ENCODE peak calls at places on chromosomes 1 and 21, in nine cellular contexts. W is neuronal stem cell, S is astrocyte, Q is mammary epithelial cell, N is MM.1S, X is IMR-90, P is OCI-LY7, U is keratinocyte, G is fibroblast of lung. B is an unnamed sample. For H3K36me3, the result is how much of the 10 kb centered on the place peaks cover.

GRCh38 chr21:31162079-31162699 is 123.9 kb upstream of the KRTAP19-8 start:
- DNase-seq in W (no peak), S (no peak), Q (no peak), N (no peak), X (no peak), P (no peak), U (no peak), G (no peak), B (no peak)

GRCh38 chr21:44988607-44989537 is 49.0 kb downstream of the SLX9 start:
- DNase-seq in W (no peak), S (no peak), Q (no peak), N (no peak), X (no peak), P (no peak), U (no peak), G (no peak), B (no peak)

GRCh38 chr1:231219422-231220401 is 21.3 kb upstream of the GNPAT start:
- DNase-seq in W (no peak), S (no peak), Q (no peak), N (no peak), X (no peak), P (no peak), U (no peak), G (no peak), B (no peak)

GRCh38 chr21:32753818-32754610 is 17.5 kb downstream of the PAXBP1 start:
- DNase-seq in W (no peak), S (no peak), Q (peak), N (no peak), X (no peak), P (no peak), U (no peak), G (no peak), B (peak)

GRCh38 chr1:19949016-19949415 is 25.6 kb upstream of the PLA2G2E start:
- DNase-seq in W (no peak), S (peak), Q (peak), N (no peak), X (peak), P (no peak), U (peak), G (peak), B (peak)

GRCh38 chr1:107135466-107135865 is 5.4 kb upstream of the NTNG1 start:
- DNase-seq in W (peak), S (peak), Q (peak), N (peak), X (peak), P (peak), U (no peak), G (peak), B (peak)

GRCh38 chr1:221766210-221766609 is 24.3 kb upstream of the DUSP10 start:
- DNase-seq in W (no peak), S (peak), Q (no peak), N (no peak), X (peak), P (no peak), U (no peak), G (peak), B (no peak)

GRCh38 chr1:231395051-231395995 is 26.8 kb downstream of the EGLN1 start:
- DNase-seq in W (no peak), S (peak), Q (peak), N (no peak), X (peak), P (no peak), U (peak), G (peak), B (peak)

GRCh38 chr1:183276386-183276785 is 90.3 kb downstream of the LAMC2 start:
- DNase-seq in W (no peak), S (no peak), Q (no peak), N (no peak), X (no peak), P (no peak), U (no peak), G (no peak), B (no peak)

GRCh38 chr1:171226757-171227370 is 21.4 kb upstream of the FMO1 start:
- DNase-seq in W (peak), S (peak), Q (peak), N (peak), X (peak), P (peak), U (peak), G (peak), B (peak)

GRCh38 chr1:94032637-94033036 is 88.3 kb downstream of the ABCA4 start:
- DNase-seq in W (no peak), S (no peak), Q (no peak), N (no peak), X (no peak), P (no peak), U (no peak), G (no peak), B (no peak)

GRCh38 chr1:57796609-57797008 is 372.7 kb upstream of the DAB1 start:
- DNase-seq in W (no peak), S (peak), Q (peak), N (no peak), X (no peak), P (no peak), U (peak), G (peak), B (no peak)

GRCh38 chr21:29187939-29188338 is 57.5 kb downstream of the MAP3K7CL start:
- DNase-seq in W (no peak), S (peak), Q (peak), N (no peak), X (peak), P (no peak), U (no peak), G (peak), B (peak)

GRCh38 chr1:25532970-25533369 is 10.4 kb upstream of the LDLRAP1 start:
- DNase-seq in W (no peak), S (no peak), Q (no peak), N (no peak), X (no peak), P (no peak), U (no peak), G (no peak), B (no peak)

GRCh38 chr21:37532868-37533780 is 166.6 kb downstream of the DYRK1A start:
- DNase-seq in W (no peak), S (peak), Q (peak), N (no peak), X (peak), P (no peak), U (peak), G (peak), B (peak)

GRCh38 chr1:96998466-96998865 is 276.9 kb downstream of the PTBP2 start:
- DNase-seq in W (no peak), S (no peak), Q (no peak), N (no peak), X (no peak), P (no peak), U (no peak), G (no peak), B (no peak)

GRCh38 chr1:11318982-11319381 is 46.0 kb downstream of the UBIAD1 start:
- DNase-seq in W (no peak), S (no peak), Q (no peak), N (no peak), X (no peak), P (no peak), U (no peak), G (no peak), B (no peak)

GRCh38 chr1:20172033-20172588 is 13.8 kb upstream of the UBXN10 start:
- DNase-seq in W (no peak), S (no peak), Q (no peak), N (no peak), X (no peak), P (no peak), U (no peak), G (no peak), B (peak)

GRCh38 chr1:44239337-44239960 is 26.2 kb downstream of the DMAP1 start:
- DNase-seq in W (peak), S (no peak), Q (peak), N (no peak), X (peak), P (no peak), U (no peak), G (peak), B (peak)

GRCh38 chr1:154788886-154789285 is 81.2 kb downstream of the KCNN3 start:
- DNase-seq in W (no peak), S (no peak), Q (no peak), N (no peak), X (no peak), P (no peak), U (no peak), G (no peak), B (no peak)

GRCh38 chr1:93607814-93608187 is 73.8 kb downstream of the BCAR3 start:
- DNase-seq in W (no peak), S (peak), Q (no peak), N (no peak), X (peak), P (no peak), U (no peak), G (peak), B (peak)

GRCh38 chr1:207181838-207182237 is 77.8 kb downstream of the C4BPA start:
- DNase-seq in W (no peak), S (no peak), Q (peak), N (no peak), X (no peak), P (no peak), U (no peak), G (no peak), B (peak)

GRCh38 chr1:116508984-116509980 is 61.5 kb downstream of the CD58 start:
- DNase-seq in W (no peak), S (peak), Q (peak), N (no peak), X (peak), P (no peak), U (peak), G (peak), B (peak)

GRCh38 chr1:36093919-36094318 is 5.2 kb downstream of the ADPRS start:
- DNase-seq in W (no peak), S (no peak), Q (no peak), N (no peak), X (no peak), P (no peak), U (no peak), G (no peak), B (no peak)

GRCh38 chr1:18160290-18160942 is 52.8 kb downstream of the IGSF21 start:
- DNase-seq in W (no peak), S (no peak), Q (no peak), N (no peak), X (no peak), P (no peak), U (no peak), G (no peak), B (no peak)

GRCh38 chr1:204258213-204259115 is 44.7 kb upstream of the GOLT1A start:
- DNase-seq in W (peak), S (peak), Q (peak), N (peak), X (peak), P (peak), U (no peak), G (peak), B (peak)

GRCh38 chr1:171251042-171251740 is 2.9 kb downstream of the FMO1 start:
- DNase-seq in W (peak), S (peak), Q (peak), N (peak), X (peak), P (peak), U (no peak), G (peak), B (peak)

GRCh38 chr1:152999818-153000217 is 1.7 kb upstream of the SPRR3 start:
- DNase-seq in W (no peak), S (no peak), Q (no peak), N (no peak), X (no peak), P (no peak), U (no peak), G (no peak), B (no peak)

GRCh38 chr1:161242313-161242712 is 4.3 kb upstream of the NR1I3 start:
- DNase-seq in W (no peak), S (no peak), Q (no peak), N (no peak), X (no peak), P (no peak), U (no peak), G (no peak), B (peak)

GRCh38 chr1:161241682-161242081 is 3.7 kb upstream of the NR1I3 start:
- DNase-seq in W (no peak), S (no peak), Q (no peak), N (no peak), X (no peak), P (no peak), U (no peak), G (no peak), B (no peak)

GRCh38 chr1:161233102-161233501 is 4.9 kb downstream of the NR1I3 start:
- DNase-seq in W (no peak), S (no peak), Q (no peak), N (no peak), X (no peak), P (no peak), U (no peak), G (no peak), B (no peak)

GRCh38 chr1:161235957-161236775 is 1.8 kb downstream of the NR1I3 start:
- DNase-seq in W (no peak), S (no peak), Q (no peak), N (no peak), X (no peak), P (no peak), U (no peak), G (no peak), B (no peak)

DNA sequence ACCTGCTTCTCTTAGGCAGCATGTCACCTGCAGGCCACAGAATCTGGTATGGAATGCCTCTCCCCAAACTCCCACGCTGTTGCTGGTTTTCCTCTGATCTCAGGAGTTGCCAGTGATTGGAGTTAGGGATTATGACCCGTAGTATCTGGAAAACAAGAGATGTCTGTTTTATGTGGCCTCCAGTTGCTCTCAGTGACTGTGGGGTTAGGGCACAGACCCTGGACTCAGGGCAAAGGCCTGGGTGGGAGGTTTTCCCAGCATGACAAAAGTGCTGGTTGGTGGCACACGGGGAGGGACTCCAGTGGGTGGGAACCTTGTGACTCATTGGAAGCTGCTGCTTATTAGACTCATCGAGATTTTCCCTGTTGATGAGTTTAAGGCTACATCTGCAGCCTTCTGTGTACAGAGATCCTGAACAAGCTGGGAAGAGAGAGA is at the start of gene NR1I3:
- DNase-seq in W (no peak), S (no peak), Q (peak), N (no peak), X (no peak), P (no peak), U (no peak), G (no peak), B (no peak)
- H2AFZ ChIP-seq in W (peak), S (no peak), Q (no peak), N (no peak), X (peak), P (no peak), U (no peak), G (no peak), B (no peak)

GRCh38 chr1:167051907-167052306 is 38.3 kb downstream of the GPA33 start:
- DNase-seq in W (no peak), S (no peak), Q (no peak), N (no peak), X (no peak), P (no peak), U (no peak), G (no peak), B (no peak)

GRCh38 chr1:167054531-167054930 is 35.6 kb downstream of the GPA33 start:
- DNase-seq in W (no peak), S (no peak), Q (no peak), N (no peak), X (no peak), P (no peak), U (no peak), G (no peak), B (no peak)

GRCh38 chr1:167054946-167055630 is 35.1 kb downstream of the GPA33 start:
- DNase-seq in W (no peak), S (no peak), Q (no peak), N (no peak), X (no peak), P (no peak), U (no peak), G (no peak), B (no peak)

GRCh38 chr1:167056529-167057296 is 33.5 kb downstream of the GPA33 start:
- DNase-seq in W (no peak), S (no peak), Q (no peak), N (no peak), X (no peak), P (no peak), U (no peak), G (no peak), B (no peak)

GRCh38 chr1:167052389-167052788 is 37.8 kb downstream of the GPA33 start:
- DNase-seq in W (no peak), S (no peak), Q (no peak), N (no peak), X (no peak), P (peak), U (no peak), G (no peak), B (peak)
- H3K27ac ChIP-seq in W (no peak), S (no peak), Q (no peak), N (no peak), X (no peak), P (no peak), U (no peak), G (no peak), B (no peak)

DNA sequence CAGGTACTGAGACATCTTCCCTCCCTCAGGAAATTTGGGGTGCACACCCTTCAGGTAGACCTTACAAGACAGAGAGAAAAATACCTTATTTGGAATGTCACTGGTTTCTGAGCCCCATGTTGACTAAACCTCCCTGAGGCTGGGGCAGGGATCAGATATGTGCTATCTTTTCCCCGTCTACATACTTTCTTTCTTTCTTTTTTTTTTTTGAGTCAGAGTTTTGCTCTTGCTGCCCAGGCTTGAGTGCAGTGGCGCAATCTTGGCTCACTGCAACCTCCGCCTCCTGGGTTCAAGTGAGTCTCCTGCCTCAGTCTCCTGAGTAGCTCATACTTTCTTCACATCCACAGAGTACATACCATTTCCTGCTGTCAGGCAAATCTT is 1.6 kb downstream of the CYB5R1 start:
- DNase-seq in W (no peak), S (no peak), Q (peak), N (no peak), X (no peak), P (no peak), U (peak), G (no peak), B (no peak)
- H3K36me3 ChIP-seq in W (under half), S (under half), Q (under half), N (under half), X (under half), P (under half), U (under half), G (under half), B (under half)

GRCh38 chr1:215054266-215054665 is 28.3 kb upstream of the KCNK2 start:
- DNase-seq in W (no peak), S (no peak), Q (no peak), N (no peak), X (no peak), P (no peak), U (no peak), G (no peak), B (no peak)
- H2AFZ ChIP-seq in W (no peak), S (no peak), Q (no peak), N (no peak), X (no peak), P (no peak), U (no peak), G (no peak), B (no peak)

GRCh38 chr1:212428496-212428895 is 4.2 kb upstream of the NENF start:
- DNase-seq in W (no peak), S (no peak), Q (no peak), N (no peak), X (no peak), P (no peak), U (no peak), G (no peak), B (no peak)
- H3K27ac ChIP-seq in W (no peak), S (no peak), Q (no peak), N (no peak), X (no peak), P (no peak), U (no peak), G (no peak), B (no peak)

GRCh38 chr1:1254667-1254998 is 8.1 kb upstream of the C1QTNF12 start:
- DNase-seq in W (no peak), S (peak), Q (no peak), N (no peak), X (no peak), P (no peak), U (no peak), G (peak), B (no peak)
- H3K36me3 ChIP-seq in W (under half), S (under half), Q (under half), N (under half), X (half or more), P (half or more), U (under half), G (under half), B (half or more)

GRCh38 chr21:34996304-34997081 is 52.6 kb downstream of the RUNX1 start:
- DNase-seq in W (no peak), S (peak), Q (peak), N (no peak), X (peak), P (no peak), U (no peak), G (peak), B (no peak)
- H2AFZ ChIP-seq in W (no peak), S (no peak), Q (no peak), N (no peak), X (peak), P (no peak), U (no peak), G (no peak), B (no peak)

DNA sequence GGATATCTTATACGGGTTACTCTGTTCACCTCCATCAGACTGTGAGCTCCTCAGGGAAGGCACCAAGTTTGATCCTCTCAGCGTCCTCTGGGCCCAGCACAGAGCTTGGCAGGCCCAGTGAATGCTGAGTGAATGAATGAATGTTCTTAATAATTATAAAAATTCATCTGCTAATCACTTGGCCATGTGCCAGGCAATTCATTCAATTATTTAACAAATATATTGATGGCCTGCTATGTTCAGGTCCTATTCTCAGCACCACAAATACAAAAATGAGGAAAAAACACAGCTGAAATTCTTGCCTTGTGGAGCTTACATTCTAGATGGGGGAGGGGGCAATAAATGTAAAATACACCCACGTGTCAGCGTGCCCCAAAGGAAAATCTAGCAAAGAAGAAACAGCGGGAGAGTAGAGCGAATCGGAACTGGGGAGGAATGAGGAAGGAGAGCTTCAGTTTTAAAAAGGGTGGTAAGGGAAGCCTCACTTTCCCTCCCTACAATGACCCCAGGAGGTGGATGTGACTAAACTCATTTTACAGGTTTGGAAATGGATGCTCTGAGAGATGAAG is 15.8 kb downstream of the CDCP2 start:
- DNase-seq in W (no peak), S (no peak), Q (no peak), N (no peak), X (no peak), P (no peak), U (no peak), G (no peak), B (no peak)
- H3K27ac ChIP-seq in W (no peak), S (peak), Q (no peak), N (no peak), X (no peak), P (no peak), U (no peak), G (no peak), B (no peak)

GRCh38 chr1:41006942-41007865 is 14.3 kb downstream of the SLFNL1 start:
- DNase-seq in W (no peak), S (peak), Q (peak), N (no peak), X (peak), P (no peak), U (peak), G (peak), B (peak)
- H3K36me3 ChIP-seq in W (half or more), S (half or more), Q (half or more), N (under half), X (half or more), P (half or more), U (half or more), G (under half), B (half or more)

GRCh38 chr1:173920868-173921267 is 3.7 kb upstream of the SERPINC1 start:
- DNase-seq in W (no peak), S (no peak), Q (no peak), N (no peak), X (no peak), P (no peak), U (no peak), G (no peak), B (no peak)
- H2AFZ ChIP-seq in W (no peak), S (no peak), Q (no peak), N (no peak), X (no peak), P (no peak), U (no peak), G (no peak), B (no peak)

B was measured in PC-3.